ENCODE peak calls at places on chromosomes 3 and 15, in four cellular contexts. One of them, this sample, is unnamed.

GRCh38 chr3:51682079-51682478 is 11.0 kb downstream of the TEX264 start:
- DNase-seq in left lung: peak
- DNase-seq in fibroblast of the aortic adventitia: peak
- DNase-seq in HCT116: peak
- DNase-seq in this sample: peak

GRCh38 chr3:62246985-62247384 is 126.4 kb downstream of the FEZF2 start:
- DNase-seq in left lung: no peak
- DNase-seq in fibroblast of the aortic adventitia: no peak
- DNase-seq in HCT116: no peak
- DNase-seq in this sample: no peak

GRCh38 chr15:99427668-99428361 is 138.0 kb upstream of the MEF2A start:
- DNase-seq in left lung: peak
- DNase-seq in fibroblast of the aortic adventitia: no peak
- DNase-seq in HCT116: no peak
- DNase-seq in this sample: no peak

GRCh38 chr15:83443076-83443847 is 3.9 kb upstream of the SH3GL3 start:
- DNase-seq in left lung: no peak
- DNase-seq in fibroblast of the aortic adventitia: no peak
- DNase-seq in HCT116: no peak
- DNase-seq in this sample: no peak

GRCh38 chr15:90142216-90143175 is 40.2 kb upstream of the IDH2 start:
- DNase-seq in left lung: no peak
- DNase-seq in fibroblast of the aortic adventitia: no peak
- DNase-seq in HCT116: no peak
- DNase-seq in this sample: no peak

GRCh38 chr3:12471228-12471627 is 13.1 kb upstream of the TSEN2 start:
- DNase-seq in left lung: no peak
- DNase-seq in fibroblast of the aortic adventitia: no peak
- DNase-seq in HCT116: peak
- DNase-seq in this sample: no peak

GRCh38 chr15:65758242-65758641 is 33.9 kb downstream of the DENND4A start:
- DNase-seq in left lung: no peak
- DNase-seq in fibroblast of the aortic adventitia: no peak
- DNase-seq in HCT116: no peak
- DNase-seq in this sample: no peak

GRCh38 chr15:60740787-60741354 is 261.9 kb upstream of the ICE2 start:
- DNase-seq in left lung: no peak
- DNase-seq in fibroblast of the aortic adventitia: peak
- DNase-seq in HCT116: no peak
- DNase-seq in this sample: peak

GRCh38 chr3:184196536-184196935 is 10.5 kb downstream of the ABCF3 start:
- DNase-seq in left lung: no peak
- DNase-seq in fibroblast of the aortic adventitia: no peak
- DNase-seq in HCT116: no peak
- DNase-seq in this sample: no peak

GRCh38 chr15:41773332-41773728 is 954 bp upstream of the MAPKBP1 start:
- DNase-seq in left lung: no peak
- DNase-seq in fibroblast of the aortic adventitia: no peak
- DNase-seq in HCT116: no peak
- DNase-seq in this sample: no peak

GRCh38 chr3:55721716-55722484 is 234.8 kb upstream of the WNT5A start:
- DNase-seq in left lung: no peak
- DNase-seq in fibroblast of the aortic adventitia: peak
- DNase-seq in HCT116: no peak
- DNase-seq in this sample: peak

GRCh38 chr3:14280326-14280725 is 101.7 kb downstream of the LSM3 start:
- DNase-seq in left lung: no peak
- DNase-seq in fibroblast of the aortic adventitia: no peak
- DNase-seq in HCT116: no peak
- DNase-seq in this sample: no peak

GRCh38 chr15:25801586-25802284 is 61.4 kb downstream of the ATP10A start:
- DNase-seq in left lung: no peak
- DNase-seq in fibroblast of the aortic adventitia: no peak
- DNase-seq in HCT116: no peak
- DNase-seq in this sample: no peak

GRCh38 chr3:4746241-4746958 is 232.8 kb upstream of the BHLHE40 start:
- DNase-seq in left lung: no peak
- DNase-seq in fibroblast of the aortic adventitia: peak
- DNase-seq in HCT116: no peak
- DNase-seq in this sample: peak

DNA sequence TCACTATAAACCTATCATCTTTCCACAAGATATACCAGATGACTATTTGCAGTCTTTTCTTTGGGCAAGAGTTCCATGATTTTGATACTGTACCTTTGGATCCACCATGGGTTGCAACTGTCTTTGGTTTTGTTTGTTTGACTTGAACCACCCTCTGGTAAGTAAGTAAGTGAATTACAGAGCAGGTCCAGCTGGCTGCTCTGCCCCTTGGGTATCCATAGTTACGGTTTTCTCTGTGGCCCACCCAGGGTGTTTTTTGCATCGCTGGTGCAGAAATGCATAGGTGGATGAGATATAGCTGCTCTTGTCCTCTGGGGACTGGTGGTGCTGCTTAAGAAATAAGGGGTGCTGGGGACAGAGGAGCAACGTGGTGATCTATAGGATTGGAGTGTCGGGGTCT is 33.8 kb downstream of the CHDH start:
- DNase-seq in left lung: no peak
- DNase-seq in fibroblast of the aortic adventitia: no peak
- DNase-seq in HCT116: no peak
- DNase-seq in this sample: no peak
- TF ChIP-seq CTCF in left lung: no peak
- TF ChIP-seq CTCF in fibroblast of the aortic adventitia: peak
- TF ChIP-seq CTCF in HCT116: peak
- TF ChIP-seq CTCF in this sample: no peak

DNA sequence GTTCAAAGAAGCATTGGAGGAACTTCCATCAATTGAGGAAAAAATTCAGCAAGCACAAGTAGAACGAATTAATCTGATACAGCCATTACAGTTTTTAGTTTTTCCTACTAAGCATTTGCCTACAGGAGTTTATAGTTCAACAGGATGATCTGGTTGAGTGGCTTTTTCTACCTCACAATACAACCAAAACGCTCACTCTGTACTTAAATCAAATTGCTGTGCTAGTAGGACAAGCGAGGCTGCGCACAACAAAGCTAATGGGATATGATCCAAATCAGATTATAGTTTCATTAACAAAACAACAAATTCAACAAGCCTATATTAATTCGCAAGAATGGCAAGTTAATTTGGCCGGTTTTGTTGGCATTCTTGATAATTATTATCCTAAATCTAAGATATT is 44.2 kb downstream of the ETFA start:
- DNase-seq in left lung: no peak
- DNase-seq in fibroblast of the aortic adventitia: no peak
- DNase-seq in HCT116: no peak
- DNase-seq in this sample: no peak
- H3K4me3 ChIP-seq in left lung: no peak
- H3K4me3 ChIP-seq in fibroblast of the aortic adventitia: no peak
- H3K4me3 ChIP-seq in HCT116: no peak
- H3K4me3 ChIP-seq in this sample: no peak

GRCh38 chr15:73464602-73465001 is 21.6 kb downstream of the REC114 start:
- DNase-seq in left lung: no peak
- DNase-seq in fibroblast of the aortic adventitia: no peak
- DNase-seq in HCT116: no peak
- DNase-seq in this sample: no peak
- TF ChIP-seq CTCF in left lung: no peak
- TF ChIP-seq CTCF in fibroblast of the aortic adventitia: peak
- TF ChIP-seq CTCF in HCT116: peak
- TF ChIP-seq CTCF in this sample: peak

DNA sequence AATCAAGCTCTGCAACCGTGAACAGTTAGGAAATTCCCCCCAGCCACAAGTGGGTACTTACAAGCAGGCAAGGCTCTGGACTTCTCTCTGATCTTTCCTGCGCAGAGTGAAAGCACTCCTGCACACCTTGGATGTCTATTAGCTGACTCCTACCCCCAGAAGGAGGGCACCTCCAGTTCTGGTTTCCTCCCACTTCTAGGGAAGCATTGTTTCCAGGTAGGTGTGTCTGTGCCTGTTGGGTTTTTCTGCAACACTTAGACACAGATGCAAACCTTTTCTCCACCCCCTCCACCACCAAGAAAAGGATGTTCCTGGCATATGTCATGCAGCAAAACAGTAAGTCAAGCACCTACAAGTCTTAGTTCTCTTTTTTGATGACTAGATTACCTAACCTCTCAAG is at the start of gene ZBED2:
- DNase-seq in left lung: peak
- DNase-seq in fibroblast of the aortic adventitia: no peak
- DNase-seq in HCT116: no peak
- DNase-seq in this sample: no peak
- H3K4me3 ChIP-seq in left lung: no peak
- H3K4me3 ChIP-seq in fibroblast of the aortic adventitia: no peak
- H3K4me3 ChIP-seq in HCT116: peak
- H3K4me3 ChIP-seq in this sample: no peak

GRCh38 chr3:50226888-50227389 is 9.1 kb upstream of the GNAI2 start:
- DNase-seq in left lung: no peak
- DNase-seq in fibroblast of the aortic adventitia: peak
- DNase-seq in HCT116: peak
- DNase-seq in this sample: peak
- TF ChIP-seq CTCF in left lung: no peak
- TF ChIP-seq CTCF in fibroblast of the aortic adventitia: no peak
- TF ChIP-seq CTCF in HCT116: no peak
- TF ChIP-seq CTCF in this sample: no peak

DNA sequence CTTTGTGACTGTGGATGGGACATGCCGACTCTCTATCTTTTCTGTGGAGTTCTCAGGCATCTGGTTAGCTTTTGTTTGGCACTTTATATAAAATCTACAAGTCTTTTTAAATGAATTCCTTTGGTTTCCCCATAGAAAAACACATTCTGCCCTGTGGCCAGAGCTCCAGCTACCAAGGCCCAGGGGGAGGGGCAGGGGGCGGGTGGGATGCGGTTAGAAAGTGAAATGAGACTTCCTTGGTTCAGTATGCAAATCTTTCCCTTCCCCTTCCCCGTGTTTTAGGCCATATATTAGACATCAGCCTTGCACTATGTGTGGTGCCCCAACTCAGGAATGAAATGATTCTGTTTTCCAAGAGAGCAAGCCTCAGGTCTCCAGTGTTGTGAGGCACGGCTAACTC is 79.1 kb downstream of the SST start:
- DNase-seq in left lung: no peak
- DNase-seq in fibroblast of the aortic adventitia: no peak
- DNase-seq in HCT116: no peak
- DNase-seq in this sample: no peak
- H3K4me3 ChIP-seq in left lung: no peak
- H3K4me3 ChIP-seq in fibroblast of the aortic adventitia: no peak
- H3K4me3 ChIP-seq in HCT116: no peak
- H3K4me3 ChIP-seq in this sample: no peak

GRCh38 chr3:89260721-89261120 is 153.3 kb downstream of the EPHA3 start:
- DNase-seq in left lung: no peak
- DNase-seq in fibroblast of the aortic adventitia: no peak
- DNase-seq in HCT116: no peak
- DNase-seq in this sample: no peak

GRCh38 chr3:89261673-89262072 is 154.3 kb downstream of the EPHA3 start:
- DNase-seq in left lung: no peak
- DNase-seq in fibroblast of the aortic adventitia: no peak
- DNase-seq in HCT116: no peak
- DNase-seq in this sample: no peak

GRCh38 chr3:89262561-89262960 is 155.1 kb downstream of the EPHA3 start:
- DNase-seq in left lung: no peak
- DNase-seq in fibroblast of the aortic adventitia: no peak
- DNase-seq in HCT116: no peak
- DNase-seq in this sample: no peak

GRCh38 chr3:89266074-89266473 is 158.7 kb downstream of the EPHA3 start:
- DNase-seq in left lung: no peak
- DNase-seq in fibroblast of the aortic adventitia: no peak
- DNase-seq in HCT116: no peak
- DNase-seq in this sample: no peak

GRCh38 chr3:89264037-89264560 is 156.7 kb downstream of the EPHA3 start:
- DNase-seq in left lung: no peak
- DNase-seq in fibroblast of the aortic adventitia: no peak
- DNase-seq in HCT116: no peak
- DNase-seq in this sample: no peak
- TF ChIP-seq CTCF in left lung: no peak
- TF ChIP-seq CTCF in fibroblast of the aortic adventitia: no peak
- TF ChIP-seq CTCF in HCT116: no peak
- TF ChIP-seq CTCF in this sample: no peak

GRCh38 chr15:77538011-77538410 is 94.7 kb downstream of the LINGO1 start:
- DNase-seq in left lung: peak
- DNase-seq in fibroblast of the aortic adventitia: no peak
- DNase-seq in HCT116: no peak
- DNase-seq in this sample: no peak
- H3K4me3 ChIP-seq in left lung: no peak
- H3K4me3 ChIP-seq in fibroblast of the aortic adventitia: no peak
- H3K4me3 ChIP-seq in HCT116: no peak
- H3K4me3 ChIP-seq in this sample: no peak

GRCh38 chr15:23866832-23867231 is 179.7 kb upstream of the NDN start:
- DNase-seq in left lung: no peak
- DNase-seq in fibroblast of the aortic adventitia: no peak
- DNase-seq in HCT116: no peak
- DNase-seq in this sample: peak
- TF ChIP-seq CTCF in left lung: no peak
- TF ChIP-seq CTCF in fibroblast of the aortic adventitia: no peak
- TF ChIP-seq CTCF in HCT116: no peak
- TF ChIP-seq CTCF in this sample: peak

This sample was measured in fibroblast of mammary gland.